ENCODE peak calls at places on chromosomes 12 and 14, in five cellular contexts. P is spleen, E is left cardiac atrium, M is nephron progenitor cell, O is NCI-H146. L is an unnamed sample.

GRCh38 chr12:51819851-51820720 is 28.4 kb downstream of the FIGNL2 start:
- DNase-seq in P (no peak), E (no peak), M (no peak), O (peak), L (no peak)

GRCh38 chr14:35959835-35960234 is 133.7 kb downstream of the BRMS1L start:
- DNase-seq in P (no peak), E (no peak), M (no peak), O (no peak), L (no peak)

GRCh38 chr12:75722714-75723200 is 211.3 kb upstream of the KRR1 start:
- DNase-seq in P (no peak), E (peak), M (no peak), O (peak), L (no peak)

GRCh38 chr12:100733817-100734593 is 60.6 kb upstream of the ANO4 start:
- DNase-seq in P (no peak), E (no peak), M (no peak), O (peak), L (no peak)

GRCh38 chr12:108572166-108572790 is 9.9 kb downstream of the ISCU start:
- DNase-seq in P (no peak), E (no peak), M (no peak), O (no peak), L (no peak)

GRCh38 chr12:48980389-48980952 is 2.3 kb downstream of the WNT1 start:
- DNase-seq in P (no peak), E (no peak), M (no peak), O (peak), L (no peak)

GRCh38 chr12:65534105-65534841 is 255.8 kb downstream of the MSRB3 start:
- DNase-seq in P (no peak), E (no peak), M (peak), O (no peak), L (no peak)

GRCh38 chr12:44379827-44380226 is 496.3 kb downstream of the NELL2 start:
- DNase-seq in P (no peak), E (no peak), M (no peak), O (peak), L (no peak)

GRCh38 chr12:131536337-131536736 is 174.6 kb upstream of the SFSWAP start:
- DNase-seq in P (no peak), E (no peak), M (no peak), O (no peak), L (no peak)

GRCh38 chr12:56261503-56262230 is 3.5 kb upstream of the ANKRD52 start:
- DNase-seq in P (no peak), E (no peak), M (no peak), O (no peak), L (no peak)

GRCh38 chr14:91374897-91375747 is 42.5 kb downstream of the CCDC88C start:
- DNase-seq in P (no peak), E (no peak), M (no peak), O (peak), L (no peak)

GRCh38 chr14:106842687-106843086 is 1316.3 kb downstream of the TMEM121 start:
- DNase-seq in P (no peak), E (no peak), M (no peak), O (peak), L (no peak)

GRCh38 chr14:21215879-21216251 is 53.4 kb downstream of the HNRNPC start:
- DNase-seq in P (no peak), E (no peak), M (no peak), O (no peak), L (no peak)

GRCh38 chr14:79528843-79529405 is 682.4 kb downstream of the DIO2 start:
- DNase-seq in P (no peak), E (no peak), M (peak), O (no peak), L (no peak)

GRCh38 chr14:93160353-93160801 is 24.3 kb downstream of the MOAP1 start:
- DNase-seq in P (no peak), E (no peak), M (no peak), O (peak), L (no peak)

GRCh38 chr12:94722664-94723063 is 72.3 kb upstream of the TMCC3 start:
- DNase-seq in P (no peak), E (no peak), M (no peak), O (no peak), L (no peak)

GRCh38 chr12:25855716-25856115 is 102.8 kb upstream of the RASSF8 start:
- DNase-seq in P (no peak), E (no peak), M (no peak), O (no peak), L (no peak)

GRCh38 chr12:50764861-50765324 is 992 bp downstream of the ATF1 start:
- DNase-seq in P (no peak), E (no peak), M (no peak), O (no peak), L (no peak)

GRCh38 chr12:124259168-124260066 is 35.5 kb upstream of the RFLNA start:
- DNase-seq in P (no peak), E (no peak), M (no peak), O (no peak), L (no peak)

GRCh38 chr12:132651444-132652100 is 33.0 kb downstream of the P2RX2 start:
- DNase-seq in P (peak), E (no peak), M (no peak), O (no peak), L (no peak)

GRCh38 chr12:3168775-3169221 is 91.6 kb downstream of the TSPAN9 start:
- DNase-seq in P (no peak), E (no peak), M (no peak), O (no peak), L (no peak)

L was measured in stimulated activated naive B cell treated with anti-CD40 and anti-IgM and Interleukin-4, amounts not matched to agents 10 μg/mL and 1 μg/mL and 100 μg/mL, for 72 hours.